ENCODE peak calls at places on chromosomes 7 and 10, in five cellular contexts. V is left lung, I is transverse colon, X is cardiac muscle cell, M is lower lobe of right lung. O is an unnamed sample. For H3K36me3, the result is how much of the 10 kb centered on the place peaks cover.

GRCh38 chr7:114243019-114243507 is 171.6 kb upstream of the FOXP2 start:
- DNase-seq in X (no peak), M (no peak), V (no peak), I (no peak), O (no peak)

GRCh38 chr7:156612930-156613329 is 27.6 kb upstream of the RNF32 start:
- DNase-seq in X (no peak), M (no peak), V (no peak), I (no peak), O (peak)

GRCh38 chr10:43361532-43362190 is 9.8 kb upstream of the FXYD4 start:
- DNase-seq in M (no peak), X (no peak), I (no peak), V (peak), O (no peak)

GRCh38 chr7:47478017-47478344 is 103.9 kb downstream of the TNS3 start:
- DNase-seq in M (peak), V (no peak), I (no peak), X (peak), O (no peak)

GRCh38 chr10:113099431-113100298 is 149.6 kb downstream of the TCF7L2 start:
- DNase-seq in V (no peak), X (peak), I (no peak), M (peak), O (no peak)

GRCh38 chr10:55628260-55628701 is 732.8 kb downstream of the ZWINT start:
- DNase-seq in X (no peak), V (peak), M (peak), I (no peak), O (peak)

GRCh38 chr7:2195403-2196246 is 37.1 kb downstream of the MAD1L1 start:
- DNase-seq in X (no peak), V (no peak), M (no peak), I (no peak), O (no peak)

GRCh38 chr10:99532194-99532593 is 548 bp upstream of the NKX2-3 start:
- DNase-seq in I (no peak), V (no peak), X (no peak), M (no peak), O (no peak)

GRCh38 chr7:135274495-135275268 is 41.0 kb downstream of the STRA8 start:
- DNase-seq in M (no peak), I (peak), X (peak), V (no peak), O (no peak)

GRCh38 chr10:4353964-4354363 is 472.0 kb upstream of the AKR1E2 start:
- DNase-seq in M (no peak), I (no peak), V (no peak), X (peak), O (no peak)

GRCh38 chr7:55963584-55964168 is 709 bp upstream of the NIPSNAP2 start:
- DNase-seq in V (no peak), I (no peak), M (no peak), X (no peak), O (no peak)

GRCh38 chr7:130668258-130669050 is at the start of gene COPG2:
- DNase-seq in X (peak), I (peak), M (peak), V (peak), O (peak)

GRCh38 chr10:26486985-26487850 is 49.1 kb downstream of the APBB1IP start:
- DNase-seq in M (no peak), X (peak), V (no peak), I (peak), O (no peak)

GRCh38 chr10:110883924-110884323 is 12.2 kb downstream of the PDCD4 start:
- DNase-seq in M (no peak), I (no peak), X (no peak), V (no peak), O (no peak)
- H3K36me3 ChIP-seq in M (half or more), I (under half), X (half or more), V (under half), O (under half)

GRCh38 chr7:28981282-28981555 is 23.1 kb upstream of the TRIL start:
- DNase-seq in I (no peak), X (no peak), M (no peak), V (no peak), O (no peak)
- H3K27ac ChIP-seq in I (no peak), X (no peak), M (no peak), V (no peak), O (no peak)

GRCh38 chr7:45479781-45480180 is 94.4 kb upstream of the ADCY1 start:
- DNase-seq in V (no peak), I (no peak), X (no peak), M (no peak), O (no peak)

GRCh38 chr7:45482451-45482850 is 91.7 kb upstream of the ADCY1 start:
- DNase-seq in M (no peak), X (peak), V (no peak), I (no peak), O (no peak)

DNA sequence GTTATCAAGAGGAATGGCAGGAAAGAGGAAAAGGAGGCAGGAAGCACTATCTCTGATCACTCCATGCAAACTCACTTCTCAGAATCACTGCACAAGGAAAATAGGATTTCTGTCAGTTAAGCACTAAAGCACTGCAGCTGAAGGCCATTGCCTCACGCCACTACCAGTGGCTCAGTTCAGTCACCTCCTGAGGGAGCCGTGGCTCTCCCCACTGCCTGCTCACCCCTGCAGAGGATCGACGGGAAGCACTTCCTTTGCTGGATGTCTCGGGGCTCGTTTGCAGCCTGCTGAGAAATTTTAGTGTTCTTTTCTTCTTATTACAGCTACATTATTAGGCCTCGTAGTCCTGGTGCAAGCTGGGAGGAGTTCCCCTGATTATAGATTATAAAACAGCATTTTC is 90.1 kb upstream of the ADCY1 start:
- DNase-seq in X (no peak), M (no peak), I (no peak), V (no peak), O (no peak)
- H3K36me3 ChIP-seq in X (under half), M (under half), I (under half), V (under half), O (under half)

GRCh38 chr7:159038066-159038465 is 106.6 kb downstream of the VIPR2 start:
- DNase-seq in M (no peak), I (no peak), V (no peak), X (no peak), O (no peak)

GRCh38 chr7:159040912-159041711 is 103.6 kb downstream of the VIPR2 start:
- DNase-seq in M (no peak), V (no peak), I (no peak), X (no peak), O (no peak)

GRCh38 chr7:159042084-159042483 is 102.6 kb downstream of the VIPR2 start:
- DNase-seq in I (no peak), X (no peak), M (no peak), V (no peak), O (no peak)

GRCh38 chr7:159039716-159040115 is 105.0 kb downstream of the VIPR2 start:
- DNase-seq in I (no peak), M (no peak), V (no peak), X (no peak), O (no peak)

DNA sequence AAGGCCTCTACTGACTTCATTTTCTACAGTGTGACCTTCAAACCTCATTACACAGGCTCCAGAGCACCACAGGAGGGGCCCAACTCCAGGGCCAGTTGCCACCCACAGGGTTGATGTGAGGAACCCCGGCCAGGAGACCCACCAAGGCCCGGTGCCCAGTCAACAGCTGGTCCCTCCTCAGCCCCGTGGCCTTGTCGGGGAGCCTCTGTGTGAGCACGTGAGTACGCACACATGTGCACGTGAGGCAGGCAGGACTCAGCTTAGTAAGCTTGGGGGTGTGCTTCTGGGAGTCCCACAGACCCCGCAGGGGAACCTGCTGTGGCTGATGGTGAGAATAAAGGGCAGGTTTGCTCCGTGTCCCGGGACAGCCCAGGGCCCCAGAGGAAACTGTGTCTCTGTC is 104.5 kb downstream of the VIPR2 start:
- DNase-seq in V (no peak), I (no peak), X (no peak), M (no peak), O (no peak)
- H3K27ac ChIP-seq in V (no peak), I (no peak), X (no peak), M (no peak), O (no peak)

GRCh38 chr7:1156782-1157535 is 3.0 kb downstream of the ZFAND2A start:
- DNase-seq in V (peak), I (peak), X (no peak), M (no peak), O (peak)
- H3K36me3 ChIP-seq in V (under half), I (under half), X (under half), M (half or more), O (under half)

GRCh38 chr7:151726875-151727578 is 149.9 kb downstream of the PRKAG2 start:
- DNase-seq in I (no peak), V (peak), X (no peak), M (no peak), O (peak)
- H3K27ac ChIP-seq in I (peak), V (peak), X (no peak), M (no peak), O (peak)

DNA sequence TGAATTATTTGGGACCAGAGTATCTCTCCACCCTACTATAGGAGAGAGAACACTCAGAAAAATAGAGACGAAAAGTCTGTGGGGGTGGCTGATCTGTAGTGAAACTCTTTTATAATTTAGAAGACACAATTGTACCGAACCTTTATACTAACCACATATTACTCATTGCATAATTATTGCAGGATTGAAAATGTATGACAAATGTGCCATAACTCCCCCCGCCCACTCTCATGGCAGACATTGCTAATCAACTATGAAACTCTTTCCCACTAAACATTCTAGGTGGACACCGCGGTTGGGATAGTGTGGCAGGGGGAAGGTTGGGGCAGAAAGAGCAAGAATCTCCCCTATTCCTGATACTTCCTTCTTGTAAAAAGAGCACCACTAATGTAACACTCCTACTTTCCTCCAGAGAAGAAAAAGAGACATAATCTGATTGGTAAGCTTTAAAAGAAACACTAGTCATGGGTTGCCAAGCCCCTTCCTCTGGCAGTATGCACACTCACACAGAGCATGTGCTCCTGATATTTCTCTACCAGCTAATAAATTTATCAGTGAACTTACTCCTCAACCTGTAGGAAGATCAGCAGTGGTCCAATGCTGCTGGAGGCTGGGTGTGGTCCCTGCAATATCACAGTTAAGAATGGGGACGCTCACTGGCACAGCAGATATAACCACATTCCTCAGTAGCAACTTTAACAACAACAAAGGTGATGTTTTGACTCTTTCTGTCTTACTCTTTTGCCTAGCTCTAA is 18.7 kb upstream of the ARID5B start:
- DNase-seq in V (no peak), M (no peak), X (peak), I (no peak), O (no peak)
- H3K36me3 ChIP-seq in V (under half), M (under half), X (under half), I (under half), O (under half)

DNA sequence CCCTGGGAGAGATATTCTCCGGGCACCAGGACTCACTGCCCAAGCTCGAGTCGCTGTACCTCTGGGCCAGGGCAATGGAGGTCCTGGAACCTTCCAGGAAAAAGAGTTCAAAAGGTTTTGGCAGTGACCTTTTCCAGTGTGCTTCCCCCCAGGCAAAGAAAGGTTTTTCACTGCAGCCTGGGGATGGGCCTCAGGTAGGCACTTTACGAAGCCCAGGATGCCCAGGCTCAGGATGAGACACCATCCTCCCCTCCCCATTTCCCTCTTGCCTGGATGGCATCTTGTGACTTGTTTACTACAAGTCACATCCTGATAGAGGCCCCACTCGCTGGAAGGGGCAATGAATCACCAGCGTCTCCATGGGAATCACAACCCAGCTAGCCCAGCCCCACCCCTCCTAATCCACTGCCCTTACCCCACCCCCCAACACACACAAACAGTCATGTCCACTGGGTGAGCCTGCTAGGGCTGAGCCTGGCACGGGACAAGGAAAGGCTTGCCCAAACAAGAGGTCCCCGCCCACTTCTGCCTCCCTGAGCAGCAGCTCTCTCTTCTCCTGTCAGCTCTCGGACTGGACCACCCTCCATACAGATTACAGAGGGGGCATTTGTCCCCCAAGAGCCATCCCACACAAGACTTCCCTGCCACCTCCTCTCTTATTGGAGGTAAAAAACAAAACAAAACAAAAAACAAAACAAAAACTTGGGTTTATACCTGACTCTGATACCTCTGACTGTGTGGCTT is 93.9 kb upstream of the SMNDC1 start:
- DNase-seq in I (peak), V (no peak), M (peak), X (peak), O (peak)
- H3K27ac ChIP-seq in I (peak), V (peak), M (peak), X (peak), O (peak)

DNA sequence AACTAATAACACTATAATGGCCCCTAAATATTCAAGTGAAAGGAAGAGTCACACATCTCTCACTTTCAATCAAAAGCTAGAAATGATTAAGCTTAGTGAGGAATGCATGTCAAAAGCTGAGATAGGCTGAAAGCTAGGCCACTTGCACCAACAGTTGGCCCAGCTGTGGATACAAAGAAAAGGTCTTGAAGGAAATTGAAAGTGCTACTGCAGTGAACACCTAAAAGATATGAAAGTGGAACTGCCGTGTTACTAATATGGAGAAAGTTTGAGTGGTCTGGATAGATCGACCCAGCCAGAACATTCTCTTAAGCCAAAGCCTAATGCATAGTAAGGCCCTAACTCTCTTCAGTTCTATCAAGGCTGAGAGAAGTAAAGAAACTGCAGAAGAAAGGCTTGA is 12.1 kb upstream of the SNX13 start:
- DNase-seq in M (no peak), I (no peak), V (no peak), X (no peak), O (no peak)
- H3K36me3 ChIP-seq in M (under half), I (under half), V (under half), X (under half), O (under half)